ENCODE peak calls at places on chromosomes 7 and 10, in five cellular contexts. I, Q, X, F and J are unnamed samples.

GRCh38 chr10:95789928-95790327 is 34.0 kb downstream of the ENTPD1 start:
- DNase-seq in X (no peak), F (peak), Q (no peak), I (no peak), J (no peak)

GRCh38 chr7:133124974-133125373 is 43.1 kb upstream of the CHCHD3 start:
- DNase-seq in I (no peak), Q (no peak), F (no peak), X (no peak), J (no peak)

GRCh38 chr10:89869180-89869579 is 167.8 kb downstream of the KIF20B start:
- DNase-seq in I (no peak), F (no peak), X (no peak), Q (peak), J (no peak)

GRCh38 chr7:83162402-83163256 is at the start of gene PCLO:
- DNase-seq in F (peak), X (peak), I (peak), Q (peak), J (peak)

GRCh38 chr7:94239661-94240234 is 154.9 kb upstream of the COL1A2 start:
- DNase-seq in Q (no peak), F (no peak), I (no peak), X (no peak), J (peak)

GRCh38 chr10:133012573-133013359 is 70.4 kb upstream of the CFAP46 start:
- DNase-seq in Q (no peak), I (no peak), F (no peak), X (no peak), J (no peak)

GRCh38 chr7:8040768-8041369 is 72.3 kb downstream of the GLCCI1 start:
- DNase-seq in I (no peak), F (no peak), X (no peak), Q (no peak), J (no peak)

GRCh38 chr7:116242759-116243158 is 32.4 kb downstream of the TES start:
- DNase-seq in X (no peak), Q (no peak), F (no peak), I (peak), J (no peak)

GRCh38 chr7:69892790-69893189 is 294.5 kb downstream of the AUTS2 start:
- DNase-seq in F (no peak), Q (no peak), X (no peak), I (no peak), J (no peak)

GRCh38 chr7:37759519-37759918 is 76.0 kb downstream of the GPR141 start:
- DNase-seq in X (no peak), I (no peak), F (no peak), Q (no peak), J (no peak)

GRCh38 chr7:1698221-1698620 is 28.1 kb downstream of the ELFN1 start:
- DNase-seq in Q (no peak), F (no peak), X (no peak), I (no peak), J (no peak)

GRCh38 chr10:88455831-88456230 is 127.3 kb downstream of the RNLS start:
- DNase-seq in Q (no peak), F (no peak), X (no peak), I (no peak), J (no peak)

GRCh38 chr7:110940756-110941155 is 150.2 kb upstream of the LRRN3 start:
- DNase-seq in X (no peak), I (peak), Q (no peak), F (peak), J (no peak)

GRCh38 chr10:81961451-81962184 is 86.6 kb downstream of the NRG3 start:
- DNase-seq in I (no peak), X (no peak), Q (no peak), F (no peak), J (peak)

GRCh38 chr7:69250958-69251357 is 347.3 kb upstream of the AUTS2 start:
- DNase-seq in I (no peak), F (no peak), Q (no peak), X (no peak), J (no peak)

GRCh38 chr7:123580406-123581161 is 21.0 kb upstream of the ASB15 start:
- DNase-seq in X (peak), F (peak), I (peak), Q (peak), J (peak)

GRCh38 chr7:47934831-47935230 is 13.4 kb downstream of the PKD1L1 start:
- DNase-seq in Q (no peak), X (no peak), F (no peak), I (no peak), J (no peak)
- H2AFZ ChIP-seq in Q (no peak), X (no peak), F (no peak), I (no peak), J (no peak)

GRCh38 chr7:107879400-107880035 is 11.5 kb upstream of the DLD start:
- DNase-seq in I (peak), X (peak), Q (peak), F (peak), J (peak)
- H2AFZ ChIP-seq in I (no peak), X (peak), Q (no peak), F (no peak), J (peak)

DNA sequence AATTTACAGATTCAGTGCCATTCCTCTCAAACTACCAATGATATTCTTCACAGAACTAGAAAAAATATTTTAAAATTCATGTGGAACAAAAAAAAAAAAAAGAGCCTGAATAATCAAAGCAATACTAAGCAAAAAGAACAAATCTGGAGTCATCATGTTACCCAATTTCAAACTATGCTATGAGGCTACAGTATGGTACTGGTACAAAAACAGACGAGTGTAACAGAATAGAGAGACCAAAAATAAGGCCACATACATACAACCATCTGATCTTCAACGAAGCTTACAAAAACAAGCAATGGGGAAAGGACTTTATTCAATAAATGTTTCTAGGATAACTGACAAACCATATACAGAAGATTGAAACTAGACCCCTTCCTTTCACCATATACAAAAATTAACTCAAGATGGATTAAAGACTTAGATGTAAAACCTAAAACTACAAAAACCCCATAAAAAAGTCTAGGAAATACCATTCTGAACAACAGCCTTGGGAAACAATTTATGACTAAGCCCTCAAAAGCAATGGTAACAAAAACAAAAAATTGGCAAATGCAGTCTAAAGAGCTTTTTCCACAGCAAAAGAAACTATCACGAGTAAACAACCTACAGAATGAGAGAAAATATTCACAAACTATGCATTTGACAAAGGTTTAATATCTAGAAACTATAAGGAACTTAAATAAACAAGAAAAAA is 207.7 kb downstream of the PTN start:
- DNase-seq in I (peak), X (no peak), Q (no peak), F (no peak), J (no peak)
- H2AFZ ChIP-seq in I (no peak), X (no peak), Q (no peak), F (no peak), J (no peak)

GRCh38 chr7:38863609-38864291 is 45.2 kb downstream of the VPS41 start:
- DNase-seq in F (no peak), X (peak), Q (peak), I (no peak), J (peak)

GRCh38 chr7:38855867-38856266 is 53.1 kb downstream of the VPS41 start:
- DNase-seq in Q (no peak), X (no peak), F (no peak), I (no peak), J (no peak)

GRCh38 chr7:38862666-38863065 is 46.3 kb downstream of the VPS41 start:
- DNase-seq in X (no peak), F (no peak), I (no peak), Q (no peak), J (no peak)

GRCh38 chr7:38855389-38855788 is 53.6 kb downstream of the VPS41 start:
- DNase-seq in I (no peak), F (no peak), Q (no peak), X (no peak), J (no peak)

GRCh38 chr7:38858281-38858884 is 50.6 kb downstream of the VPS41 start:
- DNase-seq in F (peak), I (peak), Q (peak), X (peak), J (peak)
- H2AFZ ChIP-seq in F (no peak), I (no peak), Q (no peak), X (no peak), J (no peak)

DNA sequence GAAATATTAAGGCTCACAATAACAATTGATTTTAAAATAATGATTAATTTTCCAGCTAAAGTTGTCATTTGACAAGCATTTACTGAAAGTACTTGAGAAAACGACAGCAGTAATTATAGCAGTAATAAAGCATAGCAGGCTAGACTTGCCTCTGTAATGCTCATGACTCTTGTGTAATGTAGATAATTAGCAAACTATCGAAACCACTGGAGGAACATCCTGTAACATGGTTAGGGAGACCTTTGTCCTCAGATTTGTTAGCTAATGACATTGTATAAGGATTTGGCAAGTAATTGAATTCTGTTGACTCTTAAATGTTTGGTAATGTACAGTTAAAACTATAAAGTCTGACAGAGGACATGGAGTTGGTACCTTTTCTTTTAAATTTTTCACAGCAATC is 24.8 kb downstream of the ARL4A start:
- DNase-seq in F (no peak), I (no peak), X (no peak), Q (peak), J (no peak)
- H2AFZ ChIP-seq in F (no peak), I (no peak), X (peak), Q (no peak), J (no peak)

GRCh38 chr10:110730345-110731055 is 86.4 kb downstream of the RBM20 start:
- DNase-seq in I (no peak), X (no peak), F (no peak), Q (no peak), J (no peak)

GRCh38 chr10:110737886-110738634 is 93.9 kb downstream of the RBM20 start:
- DNase-seq in I (peak), F (peak), X (no peak), Q (no peak), J (no peak)

GRCh38 chr10:110735620-110736027 is 91.5 kb downstream of the RBM20 start:
- DNase-seq in X (no peak), Q (no peak), F (no peak), I (no peak), J (no peak)

GRCh38 chr10:110733256-110733952 is 89.3 kb downstream of the RBM20 start:
- DNase-seq in F (no peak), I (no peak), Q (no peak), X (peak), J (no peak)
- H2AFZ ChIP-seq in F (peak), I (peak), Q (peak), X (peak), J (no peak)

DNA sequence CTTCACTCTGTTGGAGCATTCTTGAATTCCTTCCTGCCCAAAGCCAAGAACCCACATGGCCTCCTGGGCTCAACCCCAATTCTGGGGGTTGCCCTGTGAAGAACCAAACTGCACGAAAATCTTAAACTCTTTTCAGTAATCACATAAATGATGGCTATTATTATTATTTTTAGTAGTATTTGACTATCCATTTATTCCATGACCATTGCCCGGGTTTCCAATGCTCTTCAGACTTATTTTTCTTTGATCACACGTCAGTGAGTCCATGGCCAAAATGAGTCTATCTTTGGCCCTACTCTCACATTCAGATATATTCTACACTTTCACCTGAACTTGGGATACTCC is 185.9 kb downstream of the AVL9 start:
- DNase-seq in X (no peak), F (no peak), Q (no peak), I (no peak), J (no peak)
- H2AFZ ChIP-seq in X (peak), F (no peak), Q (no peak), I (no peak), J (no peak)

DNA sequence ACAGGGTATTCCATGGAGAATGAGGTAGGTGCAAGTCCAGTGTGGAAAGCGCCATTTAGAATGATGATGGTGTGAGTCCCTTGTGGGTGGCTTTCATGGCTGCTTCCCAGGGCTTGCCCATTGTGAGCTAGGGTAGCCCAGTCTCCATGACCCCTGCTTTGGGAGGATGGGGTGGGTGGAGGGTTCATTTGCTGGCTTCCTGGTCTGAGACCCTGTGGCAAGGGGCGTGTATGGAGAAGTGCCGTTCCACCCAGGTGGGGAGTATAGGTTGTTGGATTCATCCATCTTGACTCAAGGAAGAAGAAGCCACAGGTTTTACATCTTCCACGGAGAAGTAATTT is 27.7 kb downstream of the CCM2 start:
- DNase-seq in X (no peak), Q (no peak), I (no peak), F (no peak), J (no peak)
- H2AFZ ChIP-seq in X (no peak), Q (no peak), I (no peak), F (no peak), J (no peak)